ENCODE peak calls at places on chromosomes 4 and X, in five cellular contexts. F, E, M, W and L are unnamed samples.

GRCh38 chr4:20043992-20044391 is 207.7 kb upstream of the SLIT2 start:
- DNase-seq in F (no peak), E (no peak), M (peak; percentile 13), W (no peak), L (no peak)

GRCh38 chr4:128859887-128860774 is 50.6 kb downstream of the JADE1 start:
- DNase-seq in F (no peak), E (peak; percentile 8), M (peak; percentile 71), W (no peak), L (no peak)

GRCh38 chr4:168197926-168198325 is 105.6 kb downstream of the ANXA10 start:
- DNase-seq in F (no peak), E (no peak), M (no peak), W (no peak), L (no peak)

GRCh38 chrX:134520860-134521390 is 61.0 kb downstream of the HPRT1 start:
- DNase-seq in F (no peak), E (no peak), M (peak; percentile 69), W (peak; percentile 15), L (peak; percentile 58)

GRCh38 chrX:53080628-53081580 is 1.3 kb upstream of the TSPYL2 start:
- DNase-seq in F (no peak), E (no peak), M (no peak), W (no peak), L (no peak)

GRCh38 chrX:129678176-129678880 is 23.6 kb upstream of the APLN start:
- DNase-seq in F (peak; percentile 77), E (peak; percentile 49), M (no peak), W (no peak), L (peak; percentile 3)

GRCh38 chr4:157425897-157426296 is 205.4 kb downstream of the GRIA2 start:
- DNase-seq in F (no peak), E (no peak), M (no peak), W (no peak), L (no peak)

GRCh38 chrX:38061335-38061734 is 55.0 kb downstream of the SYTL5 start:
- DNase-seq in F (no peak), E (no peak), M (peak; percentile 31), W (no peak), L (no peak)

GRCh38 chr4:156137971-156138581 is 184.4 kb upstream of the CTSO start:
- DNase-seq in F (no peak), E (no peak), M (no peak), W (no peak), L (no peak)

GRCh38 chr4:39442910-39443480 is 15.7 kb downstream of the RPL9 start:
- DNase-seq in F (no peak), E (no peak), M (no peak), W (no peak), L (no peak)

GRCh38 chrX:11113731-11114130 is 2.6 kb downstream of the HCCS start:
- DNase-seq in F (no peak), E (no peak), M (no peak), W (no peak), L (no peak)

GRCh38 chr4:119080721-119081541 is 54.7 kb upstream of the MYOZ2 start:
- DNase-seq in F (no peak), E (no peak), M (no peak), W (no peak), L (no peak)

GRCh38 chr4:97589481-97590196 is 553.6 kb downstream of the STPG2 start:
- DNase-seq in F (no peak), E (no peak), M (no peak), W (no peak), L (no peak)

GRCh38 chr4:183840311-183840710 is 64.8 kb upstream of the STOX2 start:
- DNase-seq in F (peak; percentile 63), E (peak; percentile 77), M (peak; percentile 74), W (peak; percentile 35), L (peak; percentile 68)

GRCh38 chrX:136046295-136046894 is 61.2 kb downstream of the SLC9A6 start:
- DNase-seq in F (no peak), E (no peak), M (no peak), W (no peak), L (no peak)

GRCh38 chr4:6008092-6008551 is 10.1 kb downstream of the C4orf50 start:
- DNase-seq in F (no peak), E (no peak), M (no peak), W (no peak), L (no peak)

GRCh38 chr4:173088144-173088543 is 80.5 kb upstream of the GALNT7 start:
- DNase-seq in F (no peak), E (no peak), M (no peak), W (no peak), L (no peak)

GRCh38 chr4:3766791-3767561 is 791 bp downstream of the ADRA2C start:
- DNase-seq in F (no peak), E (no peak), M (peak; percentile 18), W (no peak), L (peak; percentile 29)

GRCh38 chr4:85102606-85103005 is 136.1 kb upstream of the WDFY3 start:
- DNase-seq in F (no peak), E (no peak), M (no peak), W (no peak), L (no peak)

GRCh38 chrX:74906427-74906826 is 18.8 kb downstream of the NEXMIF start:
- DNase-seq in F (no peak), E (no peak), M (no peak), W (no peak), L (no peak)